ENCODE peak calls at places on chromosome 20, in seven cellular contexts. E, M, F, N, B, S and A are unnamed samples.

GRCh38 chr20:54151073-54151436 is 22.7 kb downstream of the CYP24A1 start:
- DNase-seq in F (no peak), B (no peak), S (no peak), M (no peak), E (no peak), N (no peak), A (no peak)

GRCh38 chr20:17873410-17874270 is 95.0 kb downstream of the SNX5 start:
- DNase-seq in M (peak), E (peak), B (peak), S (no peak), F (no peak), N (no peak), A (no peak)

GRCh38 chr20:61896058-61896961 is 169.4 kb downstream of the TAF4 start:
- DNase-seq in M (peak), F (peak), S (peak), B (peak), E (peak), N (no peak), A (no peak)

GRCh38 chr20:401682-402495 is 6.2 kb upstream of the RBCK1 start:
- DNase-seq in M (no peak), F (no peak), N (no peak), S (no peak), E (peak), B (no peak), A (no peak)

GRCh38 chr20:59625214-59625922 is 21.0 kb downstream of the PHACTR3 start:
- DNase-seq in E (no peak), S (no peak), F (no peak), N (no peak), M (no peak), B (no peak), A (no peak)

GRCh38 chr20:62929051-62929538 is 2.8 kb upstream of the DIDO1 start:
- DNase-seq in M (peak), F (no peak), N (peak), E (peak), S (peak), B (peak), A (peak)

GRCh38 chr20:48008850-48009535 is 223.7 kb upstream of the SULF2 start:
- DNase-seq in N (no peak), B (no peak), F (no peak), S (no peak), M (peak), E (peak), A (no peak)

GRCh38 chr20:23295934-23296333 is 54.7 kb upstream of the NXT1 start:
- DNase-seq in F (no peak), M (no peak), B (no peak), N (no peak), E (no peak), S (no peak), A (no peak)

GRCh38 chr20:62736407-62737071 is 27.9 kb downstream of the NTSR1 start:
- DNase-seq in M (no peak), S (no peak), N (no peak), F (no peak), E (no peak), B (no peak), A (no peak)